ENCODE peak calls at places on chromosome 18, in seven cellular contexts. One of them, this sample, is unnamed.

GRCh38 chr18:65748321-65748720 is 2.5 kb upstream of the CDH7 start:
- DNase-seq in fibroblast of lung: no peak
- DNase-seq in heart right ventricle: no peak
- DNase-seq in brain microvascular endothelial cell: no peak
- DNase-seq in GM23338: no peak
- DNase-seq in A549: no peak
- DNase-seq in lower lobe of right lung: no peak
- DNase-seq in this sample: no peak

GRCh38 chr18:49249523-49249922 is 210.9 kb downstream of the DYM start:
- DNase-seq in fibroblast of lung: peak
- DNase-seq in heart right ventricle: no peak
- DNase-seq in brain microvascular endothelial cell: peak
- DNase-seq in GM23338: no peak
- DNase-seq in A549: no peak
- DNase-seq in lower lobe of right lung: no peak
- DNase-seq in this sample: peak

GRCh38 chr18:76454429-76454828 is 40.6 kb downstream of the ZNF516 start:
- DNase-seq in fibroblast of lung: peak
- DNase-seq in heart right ventricle: no peak
- DNase-seq in brain microvascular endothelial cell: no peak
- DNase-seq in GM23338: no peak
- DNase-seq in A549: no peak
- DNase-seq in lower lobe of right lung: no peak
- DNase-seq in this sample: no peak

GRCh38 chr18:5444269-5444668 is 99.5 kb downstream of the EPB41L3 start:
- DNase-seq in fibroblast of lung: peak
- DNase-seq in heart right ventricle: no peak
- DNase-seq in brain microvascular endothelial cell: no peak
- DNase-seq in GM23338: no peak
- DNase-seq in A549: no peak
- DNase-seq in lower lobe of right lung: no peak
- DNase-seq in this sample: no peak

GRCh38 chr18:10453261-10453884 is 1.1 kb upstream of the APCDD1 start:
- DNase-seq in fibroblast of lung: no peak
- DNase-seq in heart right ventricle: no peak
- DNase-seq in brain microvascular endothelial cell: no peak
- DNase-seq in GM23338: no peak
- DNase-seq in A549: no peak
- DNase-seq in lower lobe of right lung: no peak
- DNase-seq in this sample: no peak

GRCh38 chr18:42801706-42802105 is 313.8 kb downstream of the RIT2 start:
- DNase-seq in fibroblast of lung: peak
- DNase-seq in heart right ventricle: no peak
- DNase-seq in brain microvascular endothelial cell: no peak
- DNase-seq in GM23338: no peak
- DNase-seq in A549: no peak
- DNase-seq in lower lobe of right lung: no peak
- DNase-seq in this sample: no peak

GRCh38 chr18:8765692-8766463 is 60.5 kb downstream of the MTCL1 start:
- DNase-seq in fibroblast of lung: peak
- DNase-seq in heart right ventricle: no peak
- DNase-seq in brain microvascular endothelial cell: peak
- DNase-seq in GM23338: no peak
- DNase-seq in A549: no peak
- DNase-seq in lower lobe of right lung: no peak
- DNase-seq in this sample: no peak

GRCh38 chr18:57210101-57210661 is 63.3 kb downstream of the BOD1L2 start:
- DNase-seq in fibroblast of lung: peak
- DNase-seq in heart right ventricle: peak
- DNase-seq in brain microvascular endothelial cell: peak
- DNase-seq in GM23338: peak
- DNase-seq in A549: peak
- DNase-seq in lower lobe of right lung: no peak
- DNase-seq in this sample: peak

GRCh38 chr18:35582899-35583558 is 1.5 kb downstream of the GALNT1 start:
- DNase-seq in fibroblast of lung: peak
- DNase-seq in heart right ventricle: no peak
- DNase-seq in brain microvascular endothelial cell: peak
- DNase-seq in GM23338: peak
- DNase-seq in A549: no peak
- DNase-seq in lower lobe of right lung: no peak
- DNase-seq in this sample: no peak

GRCh38 chr18:50099725-50100414 is 95.1 kb downstream of the MYO5B start:
- DNase-seq in fibroblast of lung: peak
- DNase-seq in heart right ventricle: no peak
- DNase-seq in brain microvascular endothelial cell: no peak
- DNase-seq in GM23338: no peak
- DNase-seq in A549: no peak
- DNase-seq in lower lobe of right lung: no peak
- DNase-seq in this sample: peak

GRCh38 chr18:42052137-42052708 is 97.2 kb downstream of the PIK3C3 start:
- DNase-seq in fibroblast of lung: peak
- DNase-seq in heart right ventricle: no peak
- DNase-seq in brain microvascular endothelial cell: no peak
- DNase-seq in GM23338: peak
- DNase-seq in A549: no peak
- DNase-seq in lower lobe of right lung: no peak
- DNase-seq in this sample: peak

GRCh38 chr18:23939366-23939765 is 75.2 kb upstream of the TTC39C start:
- DNase-seq in fibroblast of lung: no peak
- DNase-seq in heart right ventricle: no peak
- DNase-seq in brain microvascular endothelial cell: no peak
- DNase-seq in GM23338: no peak
- DNase-seq in A549: no peak
- DNase-seq in lower lobe of right lung: no peak
- DNase-seq in this sample: no peak

GRCh38 chr18:25399554-25399953 is 47.6 kb upstream of the ZNF521 start:
- DNase-seq in fibroblast of lung: peak
- DNase-seq in heart right ventricle: no peak
- DNase-seq in brain microvascular endothelial cell: no peak
- DNase-seq in GM23338: no peak
- DNase-seq in A549: no peak
- DNase-seq in lower lobe of right lung: no peak
- DNase-seq in this sample: no peak

GRCh38 chr18:75089748-75090327 is 119.1 kb downstream of the PTGR3 start:
- DNase-seq in fibroblast of lung: no peak
- DNase-seq in heart right ventricle: no peak
- DNase-seq in brain microvascular endothelial cell: no peak
- DNase-seq in GM23338: peak
- DNase-seq in A549: no peak
- DNase-seq in lower lobe of right lung: no peak
- DNase-seq in this sample: no peak

GRCh38 chr18:11752116-11752911 is 63.2 kb downstream of the GNAL start:
- DNase-seq in fibroblast of lung: peak
- DNase-seq in heart right ventricle: no peak
- DNase-seq in brain microvascular endothelial cell: peak
- DNase-seq in GM23338: peak
- DNase-seq in A549: peak
- DNase-seq in lower lobe of right lung: no peak
- DNase-seq in this sample: no peak
- H3K4me3 ChIP-seq in fibroblast of lung: no peak
- H3K4me3 ChIP-seq in heart right ventricle: peak
- H3K4me3 ChIP-seq in brain microvascular endothelial cell: peak
- H3K4me3 ChIP-seq in GM23338: peak
- H3K4me3 ChIP-seq in A549: peak
- H3K4me3 ChIP-seq in lower lobe of right lung: peak
- H3K4me3 ChIP-seq in this sample: no peak

DNA sequence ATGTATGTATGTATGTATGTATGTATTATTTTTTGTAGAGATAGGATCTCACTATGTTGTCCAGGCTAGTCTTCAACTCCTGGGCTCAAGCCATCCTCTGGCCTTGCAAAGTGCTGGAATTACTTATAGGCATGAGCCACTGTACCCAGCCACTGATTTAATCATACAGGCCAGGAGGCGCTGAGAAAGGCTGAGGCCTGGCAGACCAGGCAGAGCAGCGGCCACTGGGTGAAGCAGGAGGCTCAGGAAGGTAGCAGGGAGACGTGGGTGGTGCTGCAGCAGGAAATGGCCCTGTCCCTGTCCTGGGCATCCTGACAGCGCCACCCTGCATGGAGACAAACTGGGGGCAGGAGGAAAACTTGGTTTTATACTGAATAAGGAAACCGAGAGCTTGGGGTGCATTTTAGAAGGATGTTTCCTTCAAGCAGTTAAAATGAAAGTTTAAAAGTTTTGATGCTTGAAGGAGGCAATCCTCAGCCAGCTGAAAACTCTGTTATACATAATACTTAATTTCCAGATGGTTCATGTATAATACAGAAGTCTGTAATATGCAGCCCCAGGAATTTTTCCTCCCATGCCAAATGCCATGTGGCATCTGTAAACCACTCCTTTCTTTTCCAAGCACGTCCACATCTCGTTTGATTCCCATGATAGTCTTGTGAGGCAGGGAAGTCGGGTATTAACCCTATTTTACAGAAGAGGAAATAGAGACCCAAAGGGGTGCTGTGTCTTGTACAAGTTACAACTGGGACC is 182.4 kb downstream of the CELF4 start:
- DNase-seq in fibroblast of lung: no peak
- DNase-seq in heart right ventricle: no peak
- DNase-seq in brain microvascular endothelial cell: no peak
- DNase-seq in GM23338: peak
- DNase-seq in A549: no peak
- DNase-seq in lower lobe of right lung: no peak
- DNase-seq in this sample: no peak
- TF ChIP-seq CTCF in fibroblast of lung: no peak
- TF ChIP-seq CTCF in heart right ventricle: no peak
- TF ChIP-seq CTCF in brain microvascular endothelial cell: no peak
- TF ChIP-seq CTCF in GM23338: peak
- TF ChIP-seq CTCF in A549: no peak
- TF ChIP-seq CTCF in lower lobe of right lung: no peak
- TF ChIP-seq CTCF in this sample: no peak

GRCh38 chr18:46916551-46917107 is 678 bp downstream of the PIAS2 start:
- DNase-seq in fibroblast of lung: peak
- DNase-seq in heart right ventricle: no peak
- DNase-seq in brain microvascular endothelial cell: peak
- DNase-seq in GM23338: no peak
- DNase-seq in A549: no peak
- DNase-seq in lower lobe of right lung: no peak
- DNase-seq in this sample: no peak

GRCh38 chr18:46920067-46920466 is 2.7 kb downstream of the KATNAL2 start:
- DNase-seq in fibroblast of lung: no peak
- DNase-seq in heart right ventricle: no peak
- DNase-seq in brain microvascular endothelial cell: no peak
- DNase-seq in GM23338: no peak
- DNase-seq in A549: no peak
- DNase-seq in lower lobe of right lung: no peak
- DNase-seq in this sample: no peak

GRCh38 chr18:46917808-46918600 is 602 bp downstream of the KATNAL2 start:
- DNase-seq in fibroblast of lung: peak
- DNase-seq in heart right ventricle: no peak
- DNase-seq in brain microvascular endothelial cell: peak
- DNase-seq in GM23338: peak
- DNase-seq in A549: no peak
- DNase-seq in lower lobe of right lung: no peak
- DNase-seq in this sample: peak

GRCh38 chr18:46915800-46916550 is 1.3 kb downstream of the PIAS2 start:
- DNase-seq in fibroblast of lung: no peak
- DNase-seq in heart right ventricle: no peak
- DNase-seq in brain microvascular endothelial cell: no peak
- DNase-seq in GM23338: no peak
- DNase-seq in A549: no peak
- DNase-seq in lower lobe of right lung: no peak
- DNase-seq in this sample: no peak

DNA sequence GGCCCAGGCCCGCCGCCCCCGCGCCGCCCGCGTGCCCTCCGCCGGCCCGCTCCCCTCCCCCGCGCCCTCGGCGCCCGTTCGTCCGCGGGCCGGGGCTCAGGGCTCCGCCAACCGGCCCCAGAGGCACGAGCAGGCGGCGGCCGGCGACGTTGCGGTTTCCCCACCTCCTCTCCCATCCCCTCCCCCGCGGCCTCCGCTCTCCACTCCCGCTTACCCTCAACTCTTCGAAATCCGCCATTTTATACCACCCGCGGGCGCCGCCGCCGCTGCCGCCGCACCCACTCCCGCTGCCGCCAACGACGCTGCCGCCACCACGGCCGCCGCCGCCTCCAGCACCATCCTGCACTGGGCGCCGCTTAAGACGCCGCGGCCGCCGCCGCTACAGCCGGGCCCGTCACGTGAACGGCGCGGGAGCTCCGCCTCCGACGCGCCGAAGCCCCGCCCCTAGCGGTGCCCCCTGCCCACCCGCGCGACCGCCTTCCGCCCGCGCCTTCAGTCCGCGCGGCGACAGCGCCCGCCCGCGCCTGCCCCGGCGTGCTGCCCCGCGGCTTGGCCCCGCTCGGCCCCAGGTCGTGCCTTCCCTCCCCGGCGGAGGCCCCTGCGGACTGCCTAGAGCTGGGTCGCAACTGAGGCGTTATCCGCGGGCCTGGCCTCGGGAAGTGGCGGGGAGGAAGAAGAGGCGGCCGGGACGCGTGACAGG is at the start of the genes KATNAL2 and PIAS2:
- DNase-seq in fibroblast of lung: peak
- DNase-seq in heart right ventricle: peak
- DNase-seq in brain microvascular endothelial cell: peak
- DNase-seq in GM23338: peak
- DNase-seq in A549: peak
- DNase-seq in lower lobe of right lung: peak
- DNase-seq in this sample: no peak
- H3K4me3 ChIP-seq in fibroblast of lung: peak
- H3K4me3 ChIP-seq in heart right ventricle: peak
- H3K4me3 ChIP-seq in brain microvascular endothelial cell: peak
- H3K4me3 ChIP-seq in GM23338: peak
- H3K4me3 ChIP-seq in A549: peak
- H3K4me3 ChIP-seq in lower lobe of right lung: peak
- H3K4me3 ChIP-seq in this sample: peak

GRCh38 chr18:58324824-58325520 is 280.9 kb downstream of the NEDD4L start:
- DNase-seq in fibroblast of lung: no peak
- DNase-seq in heart right ventricle: no peak
- DNase-seq in brain microvascular endothelial cell: no peak
- DNase-seq in GM23338: no peak
- DNase-seq in A549: no peak
- DNase-seq in lower lobe of right lung: no peak
- DNase-seq in this sample: no peak

GRCh38 chr18:58320907-58321561 is 277.0 kb downstream of the NEDD4L start:
- DNase-seq in fibroblast of lung: no peak
- DNase-seq in heart right ventricle: no peak
- DNase-seq in brain microvascular endothelial cell: no peak
- DNase-seq in GM23338: no peak
- DNase-seq in A549: no peak
- DNase-seq in lower lobe of right lung: no peak
- DNase-seq in this sample: no peak

GRCh38 chr18:58325521-58325908 is 281.5 kb downstream of the NEDD4L start:
- DNase-seq in fibroblast of lung: no peak
- DNase-seq in heart right ventricle: no peak
- DNase-seq in brain microvascular endothelial cell: no peak
- DNase-seq in GM23338: no peak
- DNase-seq in A549: no peak
- DNase-seq in lower lobe of right lung: no peak
- DNase-seq in this sample: no peak

GRCh38 chr18:58319719-58320118 is 275.7 kb downstream of the NEDD4L start:
- DNase-seq in fibroblast of lung: no peak
- DNase-seq in heart right ventricle: no peak
- DNase-seq in brain microvascular endothelial cell: no peak
- DNase-seq in GM23338: no peak
- DNase-seq in A549: no peak
- DNase-seq in lower lobe of right lung: no peak
- DNase-seq in this sample: no peak

DNA sequence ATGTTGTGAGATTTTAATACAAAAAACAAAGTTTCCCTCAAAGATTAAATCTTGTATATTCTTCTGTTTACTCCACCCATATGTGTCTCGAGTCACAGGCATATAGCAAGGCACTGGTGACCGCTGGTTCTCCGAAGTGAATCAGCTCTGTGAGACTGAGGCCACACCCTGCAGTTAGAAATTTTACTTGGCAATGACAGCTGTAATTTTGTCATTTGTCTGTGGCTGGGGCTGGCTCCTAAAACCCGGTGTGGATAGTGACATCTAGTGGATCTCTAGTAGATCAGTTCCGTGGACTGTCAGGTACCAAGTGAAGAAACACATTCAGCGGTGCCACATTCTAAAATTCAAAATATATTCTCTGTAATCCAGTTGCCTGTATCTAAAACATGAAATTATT is 278.0 kb downstream of the NEDD4L start:
- DNase-seq in fibroblast of lung: peak
- DNase-seq in heart right ventricle: peak
- DNase-seq in brain microvascular endothelial cell: peak
- DNase-seq in GM23338: peak
- DNase-seq in A549: peak
- DNase-seq in lower lobe of right lung: peak
- DNase-seq in this sample: peak
- TF ChIP-seq CTCF in fibroblast of lung: peak
- TF ChIP-seq CTCF in heart right ventricle: peak
- TF ChIP-seq CTCF in brain microvascular endothelial cell: peak
- TF ChIP-seq CTCF in GM23338: peak
- TF ChIP-seq CTCF in A549: peak
- TF ChIP-seq CTCF in lower lobe of right lung: peak
- TF ChIP-seq CTCF in this sample: peak